ENCODE peak calls at places on chromosomes 16 and 17, in five cellular contexts. E is caudate nucleus; R is activated CD4-positive, alpha-beta T cell treated with anti-CD3 and anti-CD28 coated beads, Interleukin-2, amount 10 ng/mL, durations not matched to agents 7 days and 5 days; C is ureter; O is stimulated activated CD4-positive, alpha-beta T cell treated with anti-CD3 and anti-CD28 coated beads, TNF-alpha, amount 100 ng/mL, for 48 hours. D is an unnamed sample.

GRCh38 chr17:59853168-59853918 is 39.4 kb downstream of the TUBD1 start:
- DNase-seq in R (peak), O (no peak), E (no peak), C (peak), D (peak)

GRCh38 chr17:40556884-40557414 is 8.3 kb downstream of the CCR7 start:
- DNase-seq in R (no peak), C (peak), O (no peak), E (no peak), D (no peak)

GRCh38 chr16:85750021-85750826 is 672 bp downstream of the C16orf74 start:
- DNase-seq in R (no peak), C (peak), O (no peak), E (no peak), D (no peak)

GRCh38 chr17:34562387-34562786 is 17.0 kb upstream of the TMEM132E start:
- DNase-seq in C (no peak), E (no peak), R (no peak), O (no peak), D (no peak)

GRCh38 chr16:57929250-57929649 is 41.7 kb downstream of the CNGB1 start:
- DNase-seq in C (no peak), R (no peak), E (no peak), O (no peak), D (no peak)

GRCh38 chr17:72421128-72422092 is 300.6 kb downstream of the SOX9 start:
- DNase-seq in O (peak), C (peak), E (no peak), R (no peak), D (no peak)

GRCh38 chr17:57853695-57854094 is 3.9 kb upstream of the MRPS23 start:
- DNase-seq in E (no peak), R (no peak), O (no peak), C (no peak), D (no peak)

GRCh38 chr16:4936991-4937781 is at the start of gene PPL:
- DNase-seq in O (no peak), R (no peak), E (no peak), C (peak), D (no peak)

GRCh38 chr17:16495980-16496819 is 4.2 kb upstream of the LRRC75A start:
- DNase-seq in C (no peak), O (no peak), E (no peak), R (no peak), D (no peak)